ENCODE peak calls at places on chromosome 21, in four cellular contexts. One of them, this sample, is unnamed.
A peak's percentile ranks its signal among the peaks of the same experiment; 100 is the strongest.

GRCh38 chr21:28516996-28517592 is 475.6 kb downstream of the LTN1 start:
- DNase-seq in HepG2: peak; percentile 60
- DNase-seq in K562: peak; percentile 11
- DNase-seq in H1: peak; percentile 85
- DNase-seq in this sample: peak; percentile 2

GRCh38 chr21:17343055-17343454 is 169.8 kb upstream of the CXADR start:
- DNase-seq in HepG2: peak; percentile 32
- DNase-seq in H1: no peak
- DNase-seq in K562: peak; percentile 8
- DNase-seq in this sample: no peak

GRCh38 chr21:46284077-46284644 is 1.2 kb downstream of the MCM3AP start:
- DNase-seq in H1: no peak
- DNase-seq in HepG2: no peak
- DNase-seq in K562: no peak
- DNase-seq in this sample: no peak

GRCh38 chr21:34274001-34274400 is 89.8 kb upstream of the KCNE2 start:
- DNase-seq in H1: no peak
- DNase-seq in K562: no peak
- DNase-seq in HepG2: no peak
- DNase-seq in this sample: no peak

GRCh38 chr21:45996311-45997204 is 15.0 kb downstream of the COL6A1 start:
- DNase-seq in H1: no peak
- DNase-seq in HepG2: no peak
- DNase-seq in K562: no peak
- DNase-seq in this sample: no peak

GRCh38 chr21:43734830-43735229 is 15.9 kb downstream of the PDXK start:
- DNase-seq in K562: no peak
- DNase-seq in H1: no peak
- DNase-seq in HepG2: no peak
- DNase-seq in this sample: no peak

GRCh38 chr21:45040739-45041138 is 33.6 kb upstream of the ADARB1 start:
- DNase-seq in HepG2: no peak
- DNase-seq in K562: no peak
- DNase-seq in H1: peak; percentile 41
- DNase-seq in this sample: no peak

GRCh38 chr21:44927587-44928461 is 7.1 kb upstream of the ITGB2 start:
- DNase-seq in H1: no peak
- DNase-seq in K562: peak; percentile 64
- DNase-seq in HepG2: peak; percentile 39
- DNase-seq in this sample: peak; percentile 71

GRCh38 chr21:45132841-45133573 is 58.6 kb downstream of the ADARB1 start:
- DNase-seq in HepG2: no peak
- DNase-seq in K562: no peak
- DNase-seq in H1: no peak
- DNase-seq in this sample: no peak

GRCh38 chr21:44736291-44737004 is 25.1 kb upstream of the TSPEAR start:
- DNase-seq in K562: no peak
- DNase-seq in HepG2: peak; percentile 85
- DNase-seq in H1: peak; percentile 22
- DNase-seq in this sample: peak; percentile 70

GRCh38 chr21:45405819-45406762 is 1.1 kb downstream of the COL18A1 start:
- DNase-seq in K562: no peak
- DNase-seq in H1: no peak
- DNase-seq in HepG2: peak; percentile 45
- DNase-seq in this sample: no peak

GRCh38 chr21:41160036-41160435 is 7.9 kb upstream of the BACE2 start:
- DNase-seq in K562: no peak
- DNase-seq in H1: no peak
- DNase-seq in HepG2: no peak
- DNase-seq in this sample: no peak

GRCh38 chr21:35026617-35027557 is 22.2 kb downstream of the RUNX1 start:
- DNase-seq in H1: peak; percentile 71
- DNase-seq in K562: peak; percentile 89
- DNase-seq in HepG2: peak; percentile 95
- DNase-seq in this sample: peak; percentile 31

GRCh38 chr21:33402011-33402979 is 918 bp upstream of the IFNGR2 start:
- DNase-seq in H1: peak; percentile 64
- DNase-seq in HepG2: no peak
- DNase-seq in K562: peak; percentile 55
- DNase-seq in this sample: no peak

GRCh38 chr21:16113052-16113715 is 383.4 kb downstream of the USP25 start:
- DNase-seq in K562: no peak
- DNase-seq in H1: no peak
- DNase-seq in HepG2: no peak
- DNase-seq in this sample: no peak

GRCh38 chr21:16108561-16109070 is 378.8 kb downstream of the USP25 start:
- DNase-seq in H1: no peak
- DNase-seq in HepG2: no peak
- DNase-seq in K562: no peak
- DNase-seq in this sample: no peak
- TF ChIP-seq RNF2 in H1: no peak
- TF ChIP-seq RNF2 in HepG2: no peak
- TF ChIP-seq RNF2 in K562: no peak
- TF ChIP-seq RNF2 in this sample: no peak

DNA sequence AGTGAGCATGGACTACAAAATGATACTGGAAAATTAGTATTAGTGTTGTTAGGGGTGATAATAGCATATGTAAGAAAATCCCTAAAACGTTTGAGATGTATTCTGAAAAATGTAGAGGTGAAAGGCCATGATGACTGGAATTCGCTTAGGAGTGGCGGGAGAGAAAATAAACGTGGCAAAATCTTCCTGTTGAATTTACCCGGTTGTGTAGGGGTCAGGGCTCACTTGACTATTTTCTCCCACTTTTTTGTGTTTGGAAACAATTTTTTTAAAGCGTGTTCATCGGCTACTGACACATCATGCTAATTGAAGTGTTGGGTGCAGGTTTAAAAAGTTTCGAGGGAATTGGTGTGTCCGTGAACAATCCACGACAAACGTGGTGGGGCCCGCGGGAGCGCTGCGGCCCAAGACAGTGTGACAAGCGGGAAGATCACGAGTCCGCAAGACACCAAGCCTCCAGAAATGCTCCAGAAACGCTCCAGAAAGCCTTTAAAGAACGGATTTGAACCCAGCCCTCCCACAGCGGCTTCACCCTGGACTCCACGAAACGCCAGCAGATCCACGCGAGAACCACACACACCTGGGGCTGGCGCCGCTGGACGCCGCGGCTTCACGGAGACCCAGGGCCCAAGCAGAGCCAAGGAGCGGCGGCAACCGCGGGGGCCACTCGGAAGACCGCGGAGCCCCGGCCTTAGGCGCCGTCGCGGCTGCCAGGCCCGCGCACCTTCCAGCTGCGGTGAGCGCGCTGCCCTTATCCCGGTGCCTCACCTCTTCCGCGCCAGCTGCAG is 573 bp downstream of the PSMG1 start:
- DNase-seq in HepG2: no peak
- DNase-seq in H1: no peak
- DNase-seq in K562: no peak
- DNase-seq in this sample: no peak
- TF ChIP-seq RNF2 in HepG2: no peak
- TF ChIP-seq RNF2 in H1: no peak
- TF ChIP-seq RNF2 in K562: no peak
- TF ChIP-seq RNF2 in this sample: no peak

DNA sequence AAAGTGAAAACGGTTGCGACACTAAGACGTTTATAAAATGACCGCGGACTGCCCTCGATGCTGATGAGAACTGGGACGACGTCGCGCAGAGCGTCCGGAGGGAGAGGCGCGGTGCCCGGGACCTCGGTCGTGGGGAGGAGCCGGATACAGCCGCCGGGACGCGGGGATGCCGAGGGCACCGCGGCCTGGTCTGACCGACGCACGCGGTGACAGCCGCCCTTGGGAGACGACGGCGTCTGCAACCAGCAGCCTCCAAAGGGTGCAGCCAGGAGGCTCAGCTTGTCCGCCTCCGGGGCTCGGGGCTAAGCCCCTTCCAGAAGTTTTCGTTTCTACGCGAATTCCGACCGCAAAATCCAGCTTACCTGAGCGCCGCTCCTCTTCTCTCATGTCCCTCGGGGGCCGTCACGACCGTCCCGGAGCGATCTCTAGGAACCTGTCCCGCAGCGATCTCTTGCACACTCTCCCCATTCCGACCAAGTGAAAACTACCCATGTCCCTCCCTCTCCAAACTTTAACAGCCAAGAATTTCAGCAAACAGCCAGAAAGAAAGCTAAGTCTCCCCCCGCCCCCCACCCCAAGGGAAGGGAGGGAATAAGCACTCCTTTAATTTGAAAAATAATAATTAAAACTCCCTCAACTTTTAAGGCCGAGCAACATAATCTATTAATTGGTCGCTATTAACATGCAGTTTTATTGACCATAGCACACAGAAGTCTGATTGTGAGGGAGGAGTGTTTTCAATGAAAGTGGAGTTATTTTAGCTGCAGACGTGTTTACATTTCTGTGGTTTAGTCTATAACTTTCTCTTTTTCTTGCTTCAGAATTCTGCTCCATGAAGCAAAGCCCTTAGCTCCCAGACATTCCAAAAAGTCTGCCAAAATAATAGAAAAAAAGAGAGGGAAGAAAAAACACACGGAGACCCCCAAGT is 144.2 kb upstream of the ETS2 start:
- DNase-seq in K562: no peak
- DNase-seq in H1: peak; percentile 68
- DNase-seq in HepG2: no peak
- DNase-seq in this sample: no peak
- TF ChIP-seq RNF2 in K562: no peak
- TF ChIP-seq RNF2 in H1: peak; percentile 43
- TF ChIP-seq RNF2 in HepG2: no peak
- TF ChIP-seq RNF2 in this sample: peak; percentile 80

DNA sequence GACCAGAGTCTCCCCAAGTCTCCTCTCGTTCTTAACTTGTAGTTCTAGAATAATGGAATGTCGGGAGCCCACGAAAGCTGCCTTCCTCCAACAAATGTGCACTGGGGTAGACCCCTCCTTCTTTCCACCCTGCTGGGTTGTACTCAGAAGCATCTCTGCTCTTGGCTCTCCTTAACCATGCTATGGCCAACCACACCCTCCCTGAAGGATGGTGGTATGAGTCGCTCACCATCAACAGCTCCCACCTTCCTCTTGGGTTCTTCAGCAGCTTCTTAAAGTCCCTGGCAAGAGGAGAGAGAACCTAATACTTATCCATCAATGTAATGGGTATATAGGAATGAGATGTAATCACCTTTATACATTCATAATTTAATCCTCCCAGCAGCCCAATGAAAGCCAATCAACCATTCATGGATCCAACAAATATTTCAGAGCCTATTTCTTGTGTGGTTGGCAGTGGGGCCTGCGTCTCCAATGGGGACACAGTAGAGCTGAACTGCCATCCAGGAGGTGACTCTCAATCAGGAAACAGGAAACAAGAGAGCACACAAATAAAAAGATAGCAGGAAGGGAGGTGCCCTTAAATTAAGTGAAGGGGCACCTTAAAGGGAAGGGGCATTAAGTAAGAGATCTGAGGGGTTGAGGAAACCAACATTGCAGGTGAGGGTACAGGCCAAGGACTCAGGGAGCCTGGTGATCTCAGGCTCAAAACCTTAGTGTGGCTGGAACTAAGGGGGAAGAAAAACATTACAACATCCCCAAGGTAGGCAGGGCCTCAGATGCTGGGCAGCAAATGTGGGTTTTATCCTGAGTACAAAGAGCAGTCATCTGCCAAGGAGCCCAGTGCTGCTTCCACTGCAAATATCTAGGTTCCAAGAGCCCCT is 64.4 kb upstream of the ETS2 start:
- DNase-seq in H1: no peak
- DNase-seq in HepG2: no peak
- DNase-seq in K562: no peak
- DNase-seq in this sample: no peak
- TF ChIP-seq RNF2 in H1: no peak
- TF ChIP-seq RNF2 in HepG2: no peak
- TF ChIP-seq RNF2 in K562: no peak
- TF ChIP-seq RNF2 in this sample: no peak

GRCh38 chr21:36756527-36756926 is 57.6 kb downstream of the SIM2 start:
- DNase-seq in K562: no peak
- DNase-seq in HepG2: peak; percentile 18
- DNase-seq in H1: no peak
- DNase-seq in this sample: peak; percentile 59

GRCh38 chr21:36750579-36750959 is 51.7 kb downstream of the SIM2 start:
- DNase-seq in K562: no peak
- DNase-seq in H1: no peak
- DNase-seq in HepG2: no peak
- DNase-seq in this sample: no peak

GRCh38 chr21:36754241-36754881 is 55.4 kb downstream of the SIM2 start:
- DNase-seq in K562: no peak
- DNase-seq in H1: no peak
- DNase-seq in HepG2: no peak
- DNase-seq in this sample: no peak

GRCh38 chr21:36751383-36751782 is 52.5 kb downstream of the SIM2 start:
- DNase-seq in HepG2: no peak
- DNase-seq in K562: no peak
- DNase-seq in H1: no peak
- DNase-seq in this sample: no peak

DNA sequence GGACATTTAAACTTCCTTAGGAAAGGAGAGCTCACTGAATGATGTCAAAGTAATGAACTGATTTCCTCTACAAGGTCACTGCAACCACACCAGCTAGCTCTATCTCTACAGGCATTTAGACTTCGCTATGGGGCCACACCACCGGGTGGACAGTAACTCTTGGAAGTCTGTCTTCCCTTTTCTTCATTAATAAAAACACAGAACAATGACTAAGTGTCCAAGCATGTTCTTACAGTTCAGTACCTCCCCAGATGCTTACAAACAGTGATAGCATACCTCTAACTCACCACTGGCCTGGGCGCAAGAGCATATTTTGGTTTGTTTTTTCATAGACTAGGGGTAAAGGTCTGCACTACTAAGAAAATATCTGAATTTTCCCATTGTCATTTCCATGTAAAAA is 54.6 kb downstream of the SIM2 start:
- DNase-seq in H1: no peak
- DNase-seq in HepG2: no peak
- DNase-seq in K562: no peak
- DNase-seq in this sample: no peak
- TF ChIP-seq RNF2 in H1: no peak
- TF ChIP-seq RNF2 in HepG2: no peak
- TF ChIP-seq RNF2 in K562: no peak
- TF ChIP-seq RNF2 in this sample: no peak

DNA sequence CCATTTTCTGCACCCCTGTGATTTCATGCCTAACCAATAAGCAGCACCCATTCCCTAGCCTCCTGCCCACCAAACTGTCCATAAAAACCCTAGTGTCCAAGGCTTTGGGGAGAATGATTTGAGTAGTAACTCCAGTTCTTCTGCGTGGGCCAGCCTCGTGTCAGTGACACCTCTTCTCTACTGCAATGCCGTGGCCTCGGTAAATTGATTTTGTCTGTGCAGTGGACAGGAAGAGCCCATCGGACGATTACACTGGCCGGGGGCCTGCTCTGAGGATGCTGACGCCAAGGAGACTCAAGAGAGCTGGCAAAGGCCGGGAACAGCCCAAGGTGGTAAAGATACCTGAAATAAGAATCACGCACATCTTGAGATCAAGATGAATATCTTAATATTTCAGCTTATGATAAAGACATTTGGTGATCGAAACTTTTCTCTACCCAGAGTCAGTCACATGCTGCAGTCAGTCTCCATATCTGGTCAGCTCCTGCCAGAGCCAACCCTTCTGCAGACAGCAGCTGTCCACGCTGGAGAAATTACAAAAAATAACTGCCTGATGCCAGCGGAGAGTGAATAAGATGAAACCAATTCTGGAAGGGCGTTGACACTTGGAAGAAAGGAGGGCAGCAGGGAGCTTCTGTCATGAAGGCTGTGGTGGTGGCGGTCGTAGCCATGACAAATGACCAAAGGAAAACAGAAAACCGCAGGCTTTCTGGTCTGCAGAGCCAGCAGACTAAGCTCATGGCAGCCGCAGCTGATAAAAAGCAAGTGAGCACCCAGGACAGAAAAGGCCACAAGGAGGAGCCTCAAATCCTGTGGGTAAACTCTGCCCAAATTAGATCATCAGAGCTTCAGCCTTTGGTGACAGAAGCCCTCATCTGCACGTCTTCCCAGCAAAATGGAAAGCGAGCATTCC is 29.1 kb downstream of the RSPH1 start:
- DNase-seq in HepG2: peak; percentile 6
- DNase-seq in K562: peak; percentile 76
- DNase-seq in H1: no peak
- DNase-seq in this sample: no peak
- TF ChIP-seq RNF2 in HepG2: no peak
- TF ChIP-seq RNF2 in K562: no peak
- TF ChIP-seq RNF2 in H1: no peak
- TF ChIP-seq RNF2 in this sample: no peak